ENCODE peak calls at places on chromosome 10, in six cellular contexts. One of them, this sample, is unnamed.
A peak's percentile ranks its signal among the peaks of the same experiment; 100 is the strongest.

GRCh38 chr10:24255907-24256306 is 47.0 kb downstream of the KIAA1217 start:
- DNase-seq in T-helper 1 cell: no peak
- DNase-seq in LoVo: no peak
- DNase-seq in NCI-H146: no peak
- DNase-seq in NCI-H2081: no peak
- DNase-seq in foreskin melanocyte: no peak
- DNase-seq in this sample: peak; percentile 11

GRCh38 chr10:48194830-48195229 is 79.7 kb downstream of the FRMPD2 start:
- DNase-seq in T-helper 1 cell: no peak
- DNase-seq in LoVo: peak; percentile 91
- DNase-seq in foreskin melanocyte: no peak
- DNase-seq in NCI-H2081: no peak
- DNase-seq in NCI-H146: peak; percentile 10
- DNase-seq in this sample: no peak

GRCh38 chr10:119454231-119454804 is 88.2 kb downstream of the RGS10 start:
- DNase-seq in NCI-H2081: no peak
- DNase-seq in foreskin melanocyte: no peak
- DNase-seq in T-helper 1 cell: no peak
- DNase-seq in LoVo: no peak
- DNase-seq in NCI-H146: no peak
- DNase-seq in this sample: no peak

GRCh38 chr10:122075171-122075570 is 86.2 kb downstream of the TACC2 start:
- DNase-seq in LoVo: no peak
- DNase-seq in foreskin melanocyte: no peak
- DNase-seq in NCI-H146: no peak
- DNase-seq in NCI-H2081: no peak
- DNase-seq in T-helper 1 cell: no peak
- DNase-seq in this sample: no peak

GRCh38 chr10:127117125-127117524 is 79.3 kb downstream of the INSYN2A start:
- DNase-seq in NCI-H146: no peak
- DNase-seq in NCI-H2081: no peak
- DNase-seq in T-helper 1 cell: no peak
- DNase-seq in foreskin melanocyte: peak; percentile 10
- DNase-seq in LoVo: peak; percentile 13
- DNase-seq in this sample: peak; percentile 43

GRCh38 chr10:125130260-125130659 is 30.1 kb downstream of the CTBP2 start:
- DNase-seq in LoVo: no peak
- DNase-seq in foreskin melanocyte: no peak
- DNase-seq in NCI-H2081: no peak
- DNase-seq in T-helper 1 cell: no peak
- DNase-seq in NCI-H146: no peak
- DNase-seq in this sample: no peak

GRCh38 chr10:132827423-132827789 is 41.5 kb upstream of the NKX6-2 start:
- DNase-seq in LoVo: no peak
- DNase-seq in foreskin melanocyte: no peak
- DNase-seq in NCI-H146: no peak
- DNase-seq in T-helper 1 cell: no peak
- DNase-seq in NCI-H2081: no peak
- DNase-seq in this sample: no peak

GRCh38 chr10:111079241-111079760 is 2.5 kb downstream of the ADRA2A start:
- DNase-seq in NCI-H2081: no peak
- DNase-seq in T-helper 1 cell: no peak
- DNase-seq in foreskin melanocyte: no peak
- DNase-seq in LoVo: no peak
- DNase-seq in NCI-H146: no peak
- DNase-seq in this sample: no peak

GRCh38 chr10:88546462-88546861 is 36.7 kb downstream of the RNLS start:
- DNase-seq in NCI-H2081: no peak
- DNase-seq in T-helper 1 cell: no peak
- DNase-seq in NCI-H146: no peak
- DNase-seq in LoVo: no peak
- DNase-seq in foreskin melanocyte: no peak
- DNase-seq in this sample: no peak

GRCh38 chr10:114306116-114306973 is 67.3 kb downstream of the VWA2 start:
- DNase-seq in foreskin melanocyte: no peak
- DNase-seq in LoVo: peak; percentile 23
- DNase-seq in NCI-H146: no peak
- DNase-seq in T-helper 1 cell: no peak
- DNase-seq in NCI-H2081: no peak
- DNase-seq in this sample: peak; percentile 87

GRCh38 chr10:22321156-22321711 is 335 bp downstream of the BMI1 start:
- DNase-seq in foreskin melanocyte: peak; percentile 60
- DNase-seq in T-helper 1 cell: peak; percentile 61
- DNase-seq in NCI-H2081: peak; percentile 42
- DNase-seq in NCI-H146: peak; percentile 82
- DNase-seq in LoVo: peak; percentile 67
- DNase-seq in this sample: peak; percentile 70

GRCh38 chr10:69407621-69408301 is 9.0 kb downstream of the TACR2 start:
- DNase-seq in LoVo: peak; percentile 7
- DNase-seq in NCI-H146: peak; percentile 54
- DNase-seq in foreskin melanocyte: no peak
- DNase-seq in T-helper 1 cell: peak; percentile 41
- DNase-seq in NCI-H2081: peak; percentile 9
- DNase-seq in this sample: peak; percentile 65

GRCh38 chr10:73875139-73875475 is 752 bp upstream of the CAMK2G start:
- DNase-seq in LoVo: no peak
- DNase-seq in NCI-H146: no peak
- DNase-seq in NCI-H2081: no peak
- DNase-seq in foreskin melanocyte: no peak
- DNase-seq in T-helper 1 cell: peak; percentile 66
- DNase-seq in this sample: no peak

GRCh38 chr10:19767876-19768275 is 48.4 kb upstream of the PLXDC2 start:
- DNase-seq in foreskin melanocyte: no peak
- DNase-seq in LoVo: no peak
- DNase-seq in NCI-H2081: no peak
- DNase-seq in T-helper 1 cell: no peak
- DNase-seq in NCI-H146: peak; percentile 3
- DNase-seq in this sample: no peak

GRCh38 chr10:44647877-44648542 is 263.1 kb upstream of the CXCL12 start:
- DNase-seq in T-helper 1 cell: no peak
- DNase-seq in NCI-H146: no peak
- DNase-seq in LoVo: no peak
- DNase-seq in foreskin melanocyte: no peak
- DNase-seq in NCI-H2081: no peak
- DNase-seq in this sample: no peak

GRCh38 chr10:24382045-24382444 is 173.1 kb downstream of the KIAA1217 start:
- DNase-seq in T-helper 1 cell: no peak
- DNase-seq in NCI-H2081: no peak
- DNase-seq in foreskin melanocyte: no peak
- DNase-seq in NCI-H146: no peak
- DNase-seq in LoVo: no peak
- DNase-seq in this sample: no peak

GRCh38 chr10:71771821-71772617 is 1.3 kb downstream of the VSIR start:
- DNase-seq in NCI-H2081: no peak
- DNase-seq in LoVo: peak; percentile 64
- DNase-seq in NCI-H146: no peak
- DNase-seq in T-helper 1 cell: no peak
- DNase-seq in foreskin melanocyte: no peak
- DNase-seq in this sample: peak; percentile 73

GRCh38 chr10:43857206-43857952 is 208.7 kb upstream of the ZNF32 start:
- DNase-seq in foreskin melanocyte: no peak
- DNase-seq in NCI-H2081: no peak
- DNase-seq in LoVo: no peak
- DNase-seq in T-helper 1 cell: no peak
- DNase-seq in NCI-H146: no peak
- DNase-seq in this sample: peak; percentile 30

GRCh38 chr10:75593690-75594556 is 162.5 kb downstream of the LRMDA start:
- DNase-seq in LoVo: no peak
- DNase-seq in foreskin melanocyte: no peak
- DNase-seq in NCI-H146: peak; percentile 9
- DNase-seq in T-helper 1 cell: no peak
- DNase-seq in NCI-H2081: no peak
- DNase-seq in this sample: no peak

GRCh38 chr10:9869777-9870176 is 1147.9 kb upstream of the CELF2 start:
- DNase-seq in NCI-H2081: no peak
- DNase-seq in T-helper 1 cell: no peak
- DNase-seq in LoVo: no peak
- DNase-seq in foreskin melanocyte: no peak
- DNase-seq in NCI-H146: no peak
- DNase-seq in this sample: no peak

GRCh38 chr10:116683821-116684220 is 58.5 kb downstream of the HSPA12A start:
- DNase-seq in T-helper 1 cell: no peak
- DNase-seq in NCI-H146: no peak
- DNase-seq in LoVo: no peak
- DNase-seq in foreskin melanocyte: no peak
- DNase-seq in NCI-H2081: no peak
- DNase-seq in this sample: no peak

GRCh38 chr10:14736600-14737081 is 38.1 kb downstream of the FAM107B start:
- DNase-seq in T-helper 1 cell: no peak
- DNase-seq in NCI-H2081: no peak
- DNase-seq in NCI-H146: no peak
- DNase-seq in LoVo: no peak
- DNase-seq in foreskin melanocyte: peak; percentile 77
- DNase-seq in this sample: no peak

GRCh38 chr10:112842832-112843360 is 107.2 kb upstream of the TCF7L2 start:
- DNase-seq in NCI-H2081: no peak
- DNase-seq in NCI-H146: no peak
- DNase-seq in foreskin melanocyte: no peak
- DNase-seq in T-helper 1 cell: no peak
- DNase-seq in LoVo: no peak
- DNase-seq in this sample: no peak

GRCh38 chr10:28984431-28984830 is 304.4 kb upstream of the LYZL1 start:
- DNase-seq in T-helper 1 cell: no peak
- DNase-seq in NCI-H2081: no peak
- DNase-seq in foreskin melanocyte: peak; percentile 72
- DNase-seq in NCI-H146: peak; percentile 13
- DNase-seq in LoVo: peak; percentile 80
- DNase-seq in this sample: peak; percentile 84

GRCh38 chr10:93872776-93873175 is 21.0 kb upstream of the SLC35G1 start:
- DNase-seq in NCI-H2081: no peak
- DNase-seq in foreskin melanocyte: no peak
- DNase-seq in T-helper 1 cell: no peak
- DNase-seq in LoVo: no peak
- DNase-seq in NCI-H146: no peak
- DNase-seq in this sample: no peak

GRCh38 chr10:114576132-114576487 is 82.0 kb downstream of the ABLIM1 start:
- DNase-seq in foreskin melanocyte: no peak
- DNase-seq in T-helper 1 cell: no peak
- DNase-seq in LoVo: no peak
- DNase-seq in NCI-H2081: no peak
- DNase-seq in NCI-H146: peak; percentile 47
- DNase-seq in this sample: no peak

GRCh38 chr10:10330481-10330880 is 687.2 kb upstream of the CELF2 start:
- DNase-seq in NCI-H146: peak; percentile 5
- DNase-seq in foreskin melanocyte: no peak
- DNase-seq in LoVo: no peak
- DNase-seq in NCI-H2081: peak; percentile 14
- DNase-seq in T-helper 1 cell: no peak
- DNase-seq in this sample: no peak

GRCh38 chr10:120552262-120552661 is 95.2 kb downstream of the PLPP4 start:
- DNase-seq in T-helper 1 cell: no peak
- DNase-seq in NCI-H2081: no peak
- DNase-seq in LoVo: no peak
- DNase-seq in NCI-H146: no peak
- DNase-seq in foreskin melanocyte: no peak
- DNase-seq in this sample: no peak

GRCh38 chr10:3648179-3648975 is 136.6 kb downstream of the KLF6 start:
- DNase-seq in T-helper 1 cell: no peak
- DNase-seq in NCI-H2081: no peak
- DNase-seq in LoVo: no peak
- DNase-seq in foreskin melanocyte: no peak
- DNase-seq in NCI-H146: peak; percentile 89
- DNase-seq in this sample: no peak

GRCh38 chr10:127971973-127972615 is 65.2 kb downstream of the PTPRE start:
- DNase-seq in NCI-H146: no peak
- DNase-seq in LoVo: no peak
- DNase-seq in T-helper 1 cell: no peak
- DNase-seq in NCI-H2081: no peak
- DNase-seq in foreskin melanocyte: no peak
- DNase-seq in this sample: no peak

GRCh38 chr10:124560377-124560776 is 98.8 kb downstream of the LHPP start:
- DNase-seq in LoVo: no peak
- DNase-seq in T-helper 1 cell: no peak
- DNase-seq in NCI-H2081: no peak
- DNase-seq in NCI-H146: no peak
- DNase-seq in foreskin melanocyte: peak; percentile 82
- DNase-seq in this sample: no peak

GRCh38 chr10:98074315-98074911 is 44.0 kb upstream of the CRTAC1 start:
- DNase-seq in foreskin melanocyte: peak; percentile 8
- DNase-seq in T-helper 1 cell: no peak
- DNase-seq in NCI-H2081: no peak
- DNase-seq in LoVo: no peak
- DNase-seq in NCI-H146: no peak
- DNase-seq in this sample: peak; percentile 24

GRCh38 chr10:131997366-131998049 is 15.8 kb upstream of the BNIP3 start:
- DNase-seq in LoVo: peak; percentile 47
- DNase-seq in foreskin melanocyte: peak; percentile 42
- DNase-seq in NCI-H2081: no peak
- DNase-seq in T-helper 1 cell: no peak
- DNase-seq in NCI-H146: peak; percentile 32
- DNase-seq in this sample: peak; percentile 63

GRCh38 chr10:96041146-96041545 is 2.2 kb upstream of the CCNJ start:
- DNase-seq in LoVo: no peak
- DNase-seq in T-helper 1 cell: no peak
- DNase-seq in foreskin melanocyte: no peak
- DNase-seq in NCI-H146: no peak
- DNase-seq in NCI-H2081: no peak
- DNase-seq in this sample: no peak

GRCh38 chr10:75955953-75956352 is 524.5 kb downstream of the LRMDA start:
- DNase-seq in NCI-H146: no peak
- DNase-seq in NCI-H2081: no peak
- DNase-seq in LoVo: no peak
- DNase-seq in foreskin melanocyte: no peak
- DNase-seq in T-helper 1 cell: no peak
- DNase-seq in this sample: no peak

GRCh38 chr10:97222346-97222961 is 36.7 kb upstream of the SLIT1 start:
- DNase-seq in LoVo: no peak
- DNase-seq in NCI-H2081: no peak
- DNase-seq in T-helper 1 cell: no peak
- DNase-seq in NCI-H146: peak; percentile 90
- DNase-seq in foreskin melanocyte: no peak
- DNase-seq in this sample: no peak

GRCh38 chr10:24465899-24466615 is 257.1 kb downstream of the KIAA1217 start:
- DNase-seq in T-helper 1 cell: peak; percentile 81
- DNase-seq in foreskin melanocyte: no peak
- DNase-seq in LoVo: peak; percentile 87
- DNase-seq in NCI-H146: no peak
- DNase-seq in NCI-H2081: no peak
- DNase-seq in this sample: peak; percentile 91

GRCh38 chr10:58631715-58632114 is 119.0 kb downstream of the BICC1 start:
- DNase-seq in T-helper 1 cell: no peak
- DNase-seq in LoVo: no peak
- DNase-seq in NCI-H146: no peak
- DNase-seq in NCI-H2081: no peak
- DNase-seq in foreskin melanocyte: no peak
- DNase-seq in this sample: no peak

GRCh38 chr10:87590705-87591588 is 68.7 kb upstream of the PAPSS2 start:
- DNase-seq in T-helper 1 cell: no peak
- DNase-seq in NCI-H2081: no peak
- DNase-seq in foreskin melanocyte: no peak
- DNase-seq in LoVo: peak; percentile 56
- DNase-seq in NCI-H146: no peak
- DNase-seq in this sample: peak; percentile 34

This sample was measured in PC-3.